ENCODE peak calls at places on chromosome X, in four cellular contexts. G, H, W and Q are unnamed samples.

GRCh38 chrX:71533850-71534515 is 1.1 kb downstream of the OGT start:
- DNase-seq in H (peak; percentile 49), W (peak; percentile 68), G (peak; percentile 32), Q (peak; percentile 42)

GRCh38 chrX:140123446-140123845 is 158.1 kb upstream of the CXorf66 start:
- DNase-seq in W (peak; percentile 44), G (no peak), H (peak; percentile 50), Q (peak; percentile 52)

GRCh38 chrX:56089376-56089775 is 142.8 kb upstream of the KLF8 start:
- DNase-seq in W (no peak), G (no peak), H (no peak), Q (no peak)

GRCh38 chrX:140141444-140142029 is 176.2 kb upstream of the CXorf66 start:
- DNase-seq in W (peak; percentile 16), H (peak; percentile 55), G (peak; percentile 31), Q (no peak)

GRCh38 chrX:48695524-48695875 is 1.0 kb upstream of the SUV39H1 start:
- DNase-seq in G (peak; percentile 28), H (no peak), W (no peak), Q (no peak)

GRCh38 chrX:96619588-96619987 is 65.1 kb upstream of the DIAPH2 start:
- DNase-seq in H (no peak), G (peak; percentile 2), W (no peak), Q (no peak)

GRCh38 chrX:38699603-38700110 is 101.6 kb upstream of the MID1IP1 start:
- DNase-seq in W (peak; percentile 20), G (no peak), H (no peak), Q (no peak)

GRCh38 chrX:153884136-153885076 is 1.6 kb downstream of the L1CAM start:
- DNase-seq in H (no peak), W (no peak), G (no peak), Q (no peak)

GRCh38 chrX:107483976-107484726 is 34.7 kb downstream of the FRMPD3 start:
- DNase-seq in H (no peak), G (no peak), W (peak; percentile 72), Q (peak; percentile 80)

GRCh38 chrX:120302434-120302833 is 8.8 kb downstream of the TMEM255A start:
- DNase-seq in G (no peak), H (no peak), W (peak; percentile 68), Q (peak; percentile 46)

GRCh38 chrX:24607616-24608015 is 39.5 kb downstream of the PCYT1B start:
- DNase-seq in G (no peak), H (no peak), W (no peak), Q (no peak)

GRCh38 chrX:44872319-44872816 is 620 bp upstream of the KDM6A start:
- DNase-seq in G (peak; percentile 4), H (no peak), W (no peak), Q (no peak)

GRCh38 chrX:20974326-20974725 is 399.9 kb upstream of the CNKSR2 start:
- DNase-seq in G (no peak), W (no peak), H (no peak), Q (no peak)

GRCh38 chrX:536616-537015 is 94.0 kb upstream of the SHOX start:
- DNase-seq in W (no peak), G (no peak), H (no peak), Q (no peak)

GRCh38 chrX:44228621-44229020 is 114.9 kb downstream of the EFHC2 start:
- DNase-seq in G (no peak), H (no peak), W (no peak), Q (no peak)

GRCh38 chrX:3142259-3143042 is 101.2 kb downstream of the ARSF start:
- DNase-seq in G (no peak), H (no peak), W (no peak), Q (no peak)

GRCh38 chrX:102624105-102624504 is 24.8 kb downstream of the ARMCX5 start:
- DNase-seq in G (no peak), W (no peak), H (no peak), Q (no peak)

GRCh38 chrX:49066278-49066677 is 7.5 kb downstream of the CCDC120 start:
- DNase-seq in H (no peak), G (no peak), W (no peak), Q (no peak)

GRCh38 chrX:119685225-119686066 is 7.5 kb downstream of the SEPTIN6 start:
- DNase-seq in W (no peak), H (no peak), G (no peak), Q (no peak)

GRCh38 chrX:69493193-69493592 is 10.9 kb upstream of the NALF2 start:
- DNase-seq in W (peak; percentile 74), G (no peak), H (peak; percentile 72), Q (peak; percentile 61)

GRCh38 chrX:21778236-21778635 is 20.3 kb upstream of the SMPX start:
- DNase-seq in W (peak; percentile 15), G (no peak), H (no peak), Q (no peak)

GRCh38 chrX:152641256-152641875 is 3.7 kb downstream of the GABRQ start:
- DNase-seq in G (no peak), W (peak; percentile 40), H (peak; percentile 49), Q (peak; percentile 77)

GRCh38 chrX:3370656-3371055 is 24.2 kb upstream of the MXRA5 start:
- DNase-seq in H (no peak), G (no peak), W (no peak), Q (no peak)

GRCh38 chrX:21725498-21725897 is 32.4 kb downstream of the SMPX start:
- DNase-seq in G (peak; percentile 60), H (no peak), W (peak; percentile 54), Q (no peak)

GRCh38 chrX:124211312-124211942 is 121.0 kb upstream of the TEX13D start:
- DNase-seq in H (no peak), G (peak; percentile 3), W (peak; percentile 62), Q (no peak)

GRCh38 chrX:72273718-72274117 is 3.3 kb downstream of the RPS4X start:
- DNase-seq in W (no peak), H (no peak), G (no peak), Q (no peak)

GRCh38 chrX:56817179-56817578 is 88.1 kb downstream of the NBDY start:
- DNase-seq in W (no peak), G (no peak), H (no peak), Q (no peak)

GRCh38 chrX:139204903-139205667 is 325.5 kb upstream of the F9 start:
- DNase-seq in H (peak; percentile 57), W (peak; percentile 82), G (no peak), Q (peak; percentile 73)

GRCh38 chrX:22445880-22446279 is 173.2 kb downstream of the CBLL2 start:
- DNase-seq in H (no peak), G (no peak), W (no peak), Q (no peak)

GRCh38 chrX:31071262-31071661 is 579 bp downstream of the FTHL17 start:
- DNase-seq in G (no peak), H (no peak), W (no peak), Q (no peak)

GRCh38 chrX:115591420-115591819 is 30.4 kb downstream of the PLS3 start:
- DNase-seq in W (no peak), G (no peak), H (no peak), Q (no peak)

DNA sequence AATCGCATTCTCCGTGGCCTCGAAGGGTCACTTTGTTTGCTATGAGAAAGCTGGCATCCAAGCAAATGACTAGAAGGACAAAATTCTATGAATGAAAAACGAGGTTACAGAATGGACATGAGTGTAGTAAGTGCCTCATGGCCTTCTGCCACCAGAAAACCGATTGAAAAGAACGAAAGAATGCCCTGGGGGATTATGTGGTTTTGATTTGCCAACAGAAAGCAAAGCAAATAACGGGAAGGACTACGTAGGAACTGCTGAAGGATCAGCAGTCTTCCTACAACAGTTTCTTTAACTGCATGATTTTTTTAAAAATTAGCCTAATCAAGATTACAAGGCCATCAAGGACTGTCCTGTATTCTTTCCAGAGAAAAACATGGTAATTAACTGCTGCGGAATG is 50.6 kb downstream of the NRK start:
- DNase-seq in H (no peak), G (no peak), W (no peak), Q (no peak)
- H3K56ac ChIP-seq in H (no peak overlapping the region), G (no peak overlapping the region), W (no peak overlapping the region), Q (no peak overlapping the region)

DNA sequence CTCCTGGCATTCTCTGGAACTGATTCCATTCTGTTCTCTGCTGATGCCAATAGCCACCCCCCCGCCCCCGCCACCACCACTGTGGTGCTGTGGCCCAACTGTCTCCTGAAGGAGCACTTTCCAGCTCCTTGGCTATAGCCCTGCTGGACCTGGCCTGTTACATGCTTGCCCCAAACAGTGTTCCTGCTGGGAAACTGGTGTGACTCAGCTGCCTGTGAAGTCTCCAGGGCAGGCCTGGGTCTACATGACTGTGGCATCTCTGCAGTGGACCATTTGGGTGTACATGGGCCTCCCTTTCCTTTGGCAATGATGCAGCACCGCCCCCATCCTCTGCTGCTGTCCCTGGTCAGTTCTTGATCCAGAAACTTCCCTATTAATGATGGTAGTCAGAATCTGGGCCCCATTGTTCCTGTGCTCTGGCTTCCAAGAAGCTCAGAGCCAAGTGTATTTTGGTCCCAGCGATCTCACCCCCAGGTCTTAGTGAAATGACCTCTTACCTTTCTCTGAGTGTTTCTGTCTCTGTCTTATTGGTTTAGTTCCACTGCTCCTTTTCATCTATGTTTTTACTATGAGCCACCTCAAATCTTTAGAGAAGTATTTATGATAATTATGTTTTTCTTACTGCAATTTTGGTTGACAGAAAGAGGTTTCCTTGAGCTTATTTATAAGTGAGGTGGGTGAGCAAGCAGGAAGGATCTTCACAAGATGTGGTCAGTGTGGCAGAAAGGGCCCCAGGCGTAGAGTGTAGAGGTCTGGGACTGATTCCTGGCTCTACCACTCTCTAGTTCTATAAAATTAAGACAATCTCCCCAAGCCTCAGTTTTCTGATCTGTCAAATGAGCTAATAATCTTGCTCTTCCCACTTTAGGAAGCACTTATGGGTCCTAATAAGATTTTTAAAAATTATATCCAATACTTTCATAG is 210.7 kb upstream of the EOLA2 start:
- DNase-seq in H (no peak), W (no peak), G (peak; percentile 16), Q (no peak)
- H3K56ac ChIP-seq in H (no peak overlapping the region), W (no peak overlapping the region), G (no peak overlapping the region), Q (no peak overlapping the region)

DNA sequence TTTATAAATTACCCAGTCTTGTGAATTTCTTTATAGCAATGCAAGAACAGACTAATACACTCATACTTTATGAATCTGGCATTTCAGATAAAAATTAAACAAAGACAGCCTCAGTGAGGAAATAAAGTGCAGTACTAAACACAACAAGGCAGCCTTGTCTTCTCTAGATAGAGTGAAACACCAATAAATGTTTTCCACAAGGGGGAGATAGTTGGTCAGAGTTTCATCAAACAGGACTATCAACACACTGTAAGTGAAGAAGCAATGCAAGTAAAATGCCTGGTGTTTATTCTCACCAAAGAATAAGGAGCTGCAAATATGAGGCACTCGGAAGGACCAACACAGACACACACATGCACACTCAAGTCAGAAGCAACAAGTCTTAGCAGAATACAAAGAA is 62.8 kb downstream of the FAM9B start:
- DNase-seq in W (peak; percentile 68), H (no peak), G (peak; percentile 67), Q (no peak)
- H3K56ac ChIP-seq in W (no peak overlapping the region), H (no peak overlapping the region), G (no peak overlapping the region), Q (no peak overlapping the region)

GRCh38 chrX:4528247-4528646 is 814.8 kb upstream of the PRKX start:
- DNase-seq in H (no peak), W (no peak), G (no peak), Q (no peak)
- H3K56ac ChIP-seq in H (no peak overlapping the region), W (no peak overlapping the region), G (no peak overlapping the region), Q (no peak overlapping the region)

GRCh38 chrX:131709553-131709952 is 165.7 kb downstream of the OR13H1 start:
- DNase-seq in H (no peak), W (no peak), G (no peak), Q (no peak)

DNA sequence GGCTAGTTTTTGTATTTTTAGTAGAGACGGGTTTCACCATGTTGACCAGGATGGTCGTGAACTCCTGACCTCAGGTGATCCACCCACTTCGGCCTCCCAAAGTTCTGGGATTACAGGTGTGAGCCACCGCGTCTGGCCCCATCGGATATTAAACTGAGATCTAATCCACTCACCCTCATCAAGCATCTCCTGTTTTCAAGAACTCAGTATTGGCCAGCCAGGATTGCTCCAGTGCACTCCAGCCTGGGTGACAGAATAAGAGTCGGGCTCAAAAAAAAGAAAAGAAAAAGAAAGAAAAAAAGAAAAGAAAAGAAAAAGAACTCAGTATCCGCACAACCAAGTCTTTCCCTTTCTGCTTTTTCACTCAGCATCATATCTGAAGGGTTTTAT is 167.6 kb downstream of the OR13H1 start:
- DNase-seq in W (no peak), G (no peak), H (no peak), Q (no peak)
- H3K56ac ChIP-seq in W (no peak overlapping the region), G (no peak overlapping the region), H (no peak overlapping the region), Q (no peak overlapping the region)